ENCODE peak calls at places on chromosomes 5 and 9, in seven cellular contexts. Z, C, P, W, J, A and F are unnamed samples.

GRCh38 chr5:176675676-176676360 is 28.5 kb downstream of the TSPAN17 start:
- DNase-seq in Z (no peak), C (no peak), P (no peak), W (no peak), J (peak; percentile 43), A (peak; percentile 42), F (no peak)

GRCh38 chr5:11062379-11062778 is 301.3 kb upstream of the DAP start:
- DNase-seq in Z (no peak), C (no peak), P (no peak), W (no peak), J (no peak), A (no peak), F (no peak)

GRCh38 chr5:3276891-3277290 is 318.7 kb upstream of the IRX1 start:
- DNase-seq in Z (no peak), C (no peak), P (no peak), W (no peak), J (no peak), A (no peak), F (no peak)

GRCh38 chr5:12658871-12659446 is 754.7 kb upstream of the CTNND2 start:
- DNase-seq in Z (no peak), C (no peak), P (no peak), W (peak; percentile 11), J (no peak), A (no peak), F (no peak)

GRCh38 chr5:151130922-151131891 is 26.4 kb downstream of the ANXA6 start:
- DNase-seq in Z (no peak), C (no peak), P (no peak), W (no peak), J (peak; percentile 55), A (no peak), F (no peak)

GRCh38 chr5:154945695-154946301 is 4.9 kb downstream of the MRPL22 start:
- DNase-seq in Z (no peak), C (no peak), P (no peak), W (no peak), J (no peak), A (no peak), F (no peak)

GRCh38 chr9:18543406-18543965 is 69.5 kb downstream of the ADAMTSL1 start:
- DNase-seq in Z (no peak), C (no peak), P (no peak), W (no peak), J (no peak), A (no peak), F (no peak)

GRCh38 chr9:90853945-90854344 is 52.3 kb downstream of the SYK start:
- DNase-seq in Z (no peak), C (no peak), P (no peak), W (no peak), J (no peak), A (no peak), F (no peak)

GRCh38 chr9:16864741-16865434 is 5.6 kb downstream of the BNC2 start:
- DNase-seq in Z (no peak), C (no peak), P (no peak), W (no peak), J (no peak), A (no peak), F (no peak)

GRCh38 chr9:132794730-132795380 is 83.2 kb downstream of the AK8 start:
- DNase-seq in Z (no peak), C (no peak), P (no peak), W (no peak), J (no peak), A (no peak), F (no peak)

GRCh38 chr5:10524376-10525123 is 39.3 kb upstream of the ANKRD33B start:
- DNase-seq in Z (no peak), C (no peak), P (no peak), W (no peak), J (no peak), A (no peak), F (no peak)

GRCh38 chr5:97936246-97936645 is 753.2 kb upstream of the RIOK2 start:
- DNase-seq in Z (no peak), C (no peak), P (no peak), W (no peak), J (no peak), A (no peak), F (no peak)

GRCh38 chr9:98730914-98731313 is 22.2 kb upstream of the GABBR2 start:
- DNase-seq in Z (no peak), C (no peak), P (no peak), W (no peak), J (no peak), A (no peak), F (no peak)

GRCh38 chr9:115018547-115019435 is 88.4 kb upstream of the TNFSF8 start:
- DNase-seq in Z (no peak), C (no peak), P (no peak), W (no peak), J (no peak), A (no peak), F (no peak)

GRCh38 chr9:16243798-16244197 is 626.7 kb downstream of the BNC2 start:
- DNase-seq in Z (no peak), C (no peak), P (no peak), W (no peak), J (peak; percentile 36), A (no peak), F (no peak)

GRCh38 chr9:26502311-26502710 is 390.3 kb downstream of the CAAP1 start:
- DNase-seq in Z (no peak), C (no peak), P (no peak), W (no peak), J (no peak), A (no peak), F (no peak)

GRCh38 chr5:36013182-36013581 is 22.0 kb upstream of the UGT3A1 start:
- DNase-seq in Z (no peak), C (no peak), P (no peak), W (no peak), J (no peak), A (no peak), F (no peak)

GRCh38 chr9:16575142-16575877 is 295.2 kb downstream of the BNC2 start:
- DNase-seq in Z (no peak), C (no peak), P (no peak), W (peak; percentile 6), J (no peak), A (no peak), F (no peak)

GRCh38 chr5:149337746-149338145 is 7.6 kb upstream of the GRPEL2 start:
- DNase-seq in Z (no peak), C (no peak), P (no peak), W (no peak), J (no peak), A (no peak), F (no peak)

GRCh38 chr9:4235951-4236804 is 63.7 kb downstream of the GLIS3 start:
- DNase-seq in Z (no peak), C (no peak), P (no peak), W (no peak), J (peak; percentile 68), A (peak; percentile 27), F (no peak)

GRCh38 chr9:127858041-127858512 is 3.6 kb upstream of the ENG start:
- DNase-seq in Z (no peak), C (no peak), P (no peak), W (no peak), J (no peak), A (no peak), F (no peak)

GRCh38 chr5:78905084-78905938 is 79.8 kb downstream of the ARSB start:
- DNase-seq in Z (no peak), C (no peak), P (no peak), W (no peak), J (no peak), A (no peak), F (no peak)

GRCh38 chr9:130598188-130598587 is 18.8 kb downstream of the FUBP3 start:
- DNase-seq in Z (no peak), C (no peak), P (no peak), W (no peak), J (no peak), A (peak; percentile 60), F (no peak)

GRCh38 chr5:167143726-167144125 is 1147.7 kb upstream of the WWC1 start:
- DNase-seq in Z (no peak), C (no peak), P (no peak), W (no peak), J (no peak), A (no peak), F (no peak)

GRCh38 chr5:67805666-67806348 is 409.7 kb upstream of the PIK3R1 start:
- DNase-seq in Z (no peak), C (no peak), P (no peak), W (no peak), J (no peak), A (no peak), F (no peak)

GRCh38 chr9:36891341-36891811 is 142.7 kb downstream of the PAX5 start:
- DNase-seq in Z (no peak), C (no peak), P (no peak), W (no peak), J (no peak), A (no peak), F (no peak)

GRCh38 chr5:63011158-63011557 is 432.5 kb downstream of the LRRC70 start:
- DNase-seq in Z (no peak), C (no peak), P (no peak), W (no peak), J (no peak), A (no peak), F (no peak)

GRCh38 chr9:83266618-83267543 is 203.9 kb upstream of the RASEF start:
- DNase-seq in Z (no peak), C (no peak), P (no peak), W (no peak), J (peak; percentile 48), A (peak; percentile 78), F (no peak)

GRCh38 chr5:64682608-64683007 is 7.7 kb upstream of the SHISAL2B start:
- DNase-seq in Z (no peak), C (no peak), P (no peak), W (no peak), J (no peak), A (peak; percentile 22), F (no peak)

GRCh38 chr5:134132372-134133212 is 18.1 kb downstream of the TCF7 start:
- DNase-seq in Z (peak; percentile 63), C (peak; percentile 71), P (peak; percentile 36), W (no peak), J (no peak), A (no peak), F (peak; percentile 77)

GRCh38 chr9:32395483-32396216 is 11.2 kb downstream of the ACO1 start:
- DNase-seq in Z (no peak), C (no peak), P (no peak), W (no peak), J (peak; percentile 50), A (no peak), F (no peak)

GRCh38 chr9:34991833-34992375 is 2.4 kb downstream of the DNAJB5 start:
- DNase-seq in Z (no peak), C (no peak), P (no peak), W (no peak), J (no peak), A (peak; percentile 34), F (no peak)

GRCh38 chr5:112179290-112179689 is 239.8 kb downstream of the EPB41L4A start:
- DNase-seq in Z (no peak), C (no peak), P (no peak), W (no peak), J (no peak), A (no peak), F (no peak)

GRCh38 chr5:138637256-138637655 is 62.1 kb upstream of the HSPA9 start:
- DNase-seq in Z (no peak), C (no peak), P (no peak), W (no peak), J (no peak), A (no peak), F (no peak)

GRCh38 chr9:34572092-34572491 is 17.4 kb downstream of the CNTFR start:
- DNase-seq in Z (no peak), C (no peak), P (no peak), W (no peak), J (no peak), A (no peak), F (no peak)

GRCh38 chr9:31394040-31394473 is 990.4 kb upstream of the ACO1 start:
- DNase-seq in Z (no peak), C (no peak), P (no peak), W (peak; percentile 53), J (no peak), A (no peak), F (no peak)